ENCODE peak calls at places on chromosome 14, in four cellular contexts. One of them, this sample, is unnamed.

GRCh38 chr14:50062438-50063039 is 53.8 kb downstream of the VCPKMT start:
- DNase-seq in left ventricle myocardium inferior: no peak
- DNase-seq in cardiac muscle cell: peak; percentile 77
- DNase-seq in bronchial epithelial cell: peak; percentile 73
- DNase-seq in this sample: no peak

GRCh38 chr14:39469094-39469710 is 37.0 kb upstream of the FBXO33 start:
- DNase-seq in left ventricle myocardium inferior: no peak
- DNase-seq in cardiac muscle cell: peak; percentile 30
- DNase-seq in bronchial epithelial cell: no peak
- DNase-seq in this sample: no peak

GRCh38 chr14:52069617-52070431 is 965 bp upstream of the NID2 start:
- DNase-seq in left ventricle myocardium inferior: no peak
- DNase-seq in cardiac muscle cell: peak; percentile 74
- DNase-seq in bronchial epithelial cell: no peak
- DNase-seq in this sample: no peak

GRCh38 chr14:50834802-50835276 is 3.9 kb upstream of the NIN start:
- DNase-seq in left ventricle myocardium inferior: no peak
- DNase-seq in cardiac muscle cell: no peak
- DNase-seq in bronchial epithelial cell: no peak
- DNase-seq in this sample: no peak

GRCh38 chr14:93036652-93037341 is 78.9 kb downstream of the ITPK1 start:
- DNase-seq in left ventricle myocardium inferior: no peak
- DNase-seq in cardiac muscle cell: peak; percentile 70
- DNase-seq in bronchial epithelial cell: no peak
- DNase-seq in this sample: no peak

GRCh38 chr14:104666981-104667380 is 22.4 kb upstream of the INF2 start:
- DNase-seq in left ventricle myocardium inferior: no peak
- DNase-seq in cardiac muscle cell: no peak
- DNase-seq in bronchial epithelial cell: no peak
- DNase-seq in this sample: no peak

GRCh38 chr14:24307575-24308341 is at the start of gene CIDEB:
- DNase-seq in left ventricle myocardium inferior: peak; percentile 45
- DNase-seq in cardiac muscle cell: peak; percentile 63
- DNase-seq in bronchial epithelial cell: peak; percentile 40
- DNase-seq in this sample: peak; percentile 85

GRCh38 chr14:69049675-69050074 is 70.6 kb upstream of the ACTN1 start:
- DNase-seq in left ventricle myocardium inferior: no peak
- DNase-seq in cardiac muscle cell: peak; percentile 95
- DNase-seq in bronchial epithelial cell: peak; percentile 67
- DNase-seq in this sample: no peak

GRCh38 chr14:92846162-92846897 is 52.2 kb downstream of the GOLGA5 start:
- DNase-seq in left ventricle myocardium inferior: no peak
- DNase-seq in cardiac muscle cell: peak; percentile 86
- DNase-seq in bronchial epithelial cell: peak; percentile 95
- DNase-seq in this sample: no peak

GRCh38 chr14:26527095-26527494 is 70.7 kb downstream of the NOVA1 start:
- DNase-seq in left ventricle myocardium inferior: no peak
- DNase-seq in cardiac muscle cell: no peak
- DNase-seq in bronchial epithelial cell: peak; percentile 4
- DNase-seq in this sample: no peak

GRCh38 chr14:25150934-25151790 is 101.2 kb upstream of the STXBP6 start:
- DNase-seq in left ventricle myocardium inferior: no peak
- DNase-seq in cardiac muscle cell: peak; percentile 76
- DNase-seq in bronchial epithelial cell: peak; percentile 54
- DNase-seq in this sample: no peak

GRCh38 chr14:57634335-57634734 is 140.7 kb upstream of the CCDC198 start:
- DNase-seq in left ventricle myocardium inferior: no peak
- DNase-seq in cardiac muscle cell: no peak
- DNase-seq in bronchial epithelial cell: peak; percentile 4
- DNase-seq in this sample: no peak

GRCh38 chr14:104290058-104290667 is 151.8 kb downstream of the KIF26A start:
- DNase-seq in left ventricle myocardium inferior: peak; percentile 6
- DNase-seq in cardiac muscle cell: no peak
- DNase-seq in bronchial epithelial cell: no peak
- DNase-seq in this sample: peak; percentile 35

GRCh38 chr14:64411001-64411400 is 22.8 kb downstream of the MTHFD1 start:
- DNase-seq in left ventricle myocardium inferior: no peak
- DNase-seq in cardiac muscle cell: no peak
- DNase-seq in bronchial epithelial cell: no peak
- DNase-seq in this sample: no peak

GRCh38 chr14:65565948-65566347 is 153.4 kb downstream of the FUT8 start:
- DNase-seq in left ventricle myocardium inferior: no peak
- DNase-seq in cardiac muscle cell: peak; percentile 32
- DNase-seq in bronchial epithelial cell: no peak
- DNase-seq in this sample: no peak

GRCh38 chr14:49052516-49052915 is 533.7 kb downstream of the RPS29 start:
- DNase-seq in left ventricle myocardium inferior: no peak
- DNase-seq in cardiac muscle cell: no peak
- DNase-seq in bronchial epithelial cell: no peak
- DNase-seq in this sample: no peak

GRCh38 chr14:91963465-91963864 is 16.0 kb upstream of the FBLN5 start:
- DNase-seq in left ventricle myocardium inferior: no peak
- DNase-seq in cardiac muscle cell: peak; percentile 56
- DNase-seq in bronchial epithelial cell: peak; percentile 58
- DNase-seq in this sample: no peak

GRCh38 chr14:36452850-36453249 is 67.2 kb downstream of the NKX2-1 start:
- DNase-seq in left ventricle myocardium inferior: no peak
- DNase-seq in cardiac muscle cell: no peak
- DNase-seq in bronchial epithelial cell: no peak
- DNase-seq in this sample: no peak

GRCh38 chr14:72876710-72877063 is 17.2 kb downstream of the DPF3 start:
- DNase-seq in left ventricle myocardium inferior: no peak
- DNase-seq in cardiac muscle cell: no peak
- DNase-seq in bronchial epithelial cell: no peak
- DNase-seq in this sample: no peak

GRCh38 chr14:83207550-83207949 is 1673.9 kb upstream of the SEL1L start:
- DNase-seq in left ventricle myocardium inferior: no peak
- DNase-seq in cardiac muscle cell: no peak
- DNase-seq in bronchial epithelial cell: no peak
- DNase-seq in this sample: no peak

GRCh38 chr14:96037891-96038557 is 1.1 kb upstream of the C14orf132 start:
- DNase-seq in left ventricle myocardium inferior: peak; percentile 40
- DNase-seq in cardiac muscle cell: peak; percentile 78
- DNase-seq in bronchial epithelial cell: peak; percentile 75
- DNase-seq in this sample: peak; percentile 47

GRCh38 chr14:51566831-51567582 is 84.7 kb upstream of the FRMD6 start:
- DNase-seq in left ventricle myocardium inferior: no peak
- DNase-seq in cardiac muscle cell: no peak
- DNase-seq in bronchial epithelial cell: no peak
- DNase-seq in this sample: no peak

GRCh38 chr14:95133282-95133681 is 24.0 kb downstream of the DICER1 start:
- DNase-seq in left ventricle myocardium inferior: no peak
- DNase-seq in cardiac muscle cell: no peak
- DNase-seq in bronchial epithelial cell: no peak
- DNase-seq in this sample: no peak

GRCh38 chr14:92982941-92983340 is 60.0 kb downstream of the CHGA start:
- DNase-seq in left ventricle myocardium inferior: no peak
- DNase-seq in cardiac muscle cell: no peak
- DNase-seq in bronchial epithelial cell: peak; percentile 15
- DNase-seq in this sample: peak; percentile 15

GRCh38 chr14:49220492-49220891 is 365.7 kb downstream of the RPS29 start:
- DNase-seq in left ventricle myocardium inferior: no peak
- DNase-seq in cardiac muscle cell: no peak
- DNase-seq in bronchial epithelial cell: no peak
- DNase-seq in this sample: no peak

GRCh38 chr14:104358528-104359300 is 220.3 kb downstream of the KIF26A start:
- DNase-seq in left ventricle myocardium inferior: no peak
- DNase-seq in cardiac muscle cell: no peak
- DNase-seq in bronchial epithelial cell: no peak
- DNase-seq in this sample: peak; percentile 13

GRCh38 chr14:33198684-33199083 is 260.0 kb downstream of the NPAS3 start:
- DNase-seq in left ventricle myocardium inferior: no peak
- DNase-seq in cardiac muscle cell: no peak
- DNase-seq in bronchial epithelial cell: no peak
- DNase-seq in this sample: peak; percentile 16

GRCh38 chr14:59243174-59243573 is 54.7 kb downstream of the DAAM1 start:
- DNase-seq in left ventricle myocardium inferior: no peak
- DNase-seq in cardiac muscle cell: no peak
- DNase-seq in bronchial epithelial cell: no peak
- DNase-seq in this sample: no peak

GRCh38 chr14:104445832-104446381 is 133.7 kb upstream of the C14orf180 start:
- DNase-seq in left ventricle myocardium inferior: no peak
- DNase-seq in cardiac muscle cell: no peak
- DNase-seq in bronchial epithelial cell: no peak
- DNase-seq in this sample: peak; percentile 23

GRCh38 chr14:65224799-65225198 is 122.5 kb upstream of the MAX start:
- DNase-seq in left ventricle myocardium inferior: no peak
- DNase-seq in cardiac muscle cell: peak; percentile 46
- DNase-seq in bronchial epithelial cell: no peak
- DNase-seq in this sample: no peak

GRCh38 chr14:103551338-103551762 is 11.1 kb downstream of the BAG5 start:
- DNase-seq in left ventricle myocardium inferior: peak; percentile 79
- DNase-seq in cardiac muscle cell: peak; percentile 23
- DNase-seq in bronchial epithelial cell: no peak
- DNase-seq in this sample: peak; percentile 55

GRCh38 chr14:42556551-42556950 is 949.9 kb downstream of the LRFN5 start:
- DNase-seq in left ventricle myocardium inferior: no peak
- DNase-seq in cardiac muscle cell: no peak
- DNase-seq in bronchial epithelial cell: no peak
- DNase-seq in this sample: no peak

GRCh38 chr14:29584992-29585391 is 342.7 kb downstream of the PRKD1 start:
- DNase-seq in left ventricle myocardium inferior: peak; percentile 29
- DNase-seq in cardiac muscle cell: peak; percentile 93
- DNase-seq in bronchial epithelial cell: peak; percentile 21
- DNase-seq in this sample: peak; percentile 81

GRCh38 chr14:77140937-77141591 is 527 bp downstream of the ZDHHC22 start:
- DNase-seq in left ventricle myocardium inferior: no peak
- DNase-seq in cardiac muscle cell: peak; percentile 40
- DNase-seq in bronchial epithelial cell: no peak
- DNase-seq in this sample: no peak
- H3K27me3 ChIP-seq in left ventricle myocardium inferior: peaks cover 100% of the 10 kb centered on the region
- H3K27me3 ChIP-seq in cardiac muscle cell: peaks cover 76% of the 10 kb centered on the region
- H3K27me3 ChIP-seq in bronchial epithelial cell: peaks cover 41% of the 10 kb centered on the region
- H3K27me3 ChIP-seq in this sample: peaks cover 19% of the 10 kb centered on the region

DNA sequence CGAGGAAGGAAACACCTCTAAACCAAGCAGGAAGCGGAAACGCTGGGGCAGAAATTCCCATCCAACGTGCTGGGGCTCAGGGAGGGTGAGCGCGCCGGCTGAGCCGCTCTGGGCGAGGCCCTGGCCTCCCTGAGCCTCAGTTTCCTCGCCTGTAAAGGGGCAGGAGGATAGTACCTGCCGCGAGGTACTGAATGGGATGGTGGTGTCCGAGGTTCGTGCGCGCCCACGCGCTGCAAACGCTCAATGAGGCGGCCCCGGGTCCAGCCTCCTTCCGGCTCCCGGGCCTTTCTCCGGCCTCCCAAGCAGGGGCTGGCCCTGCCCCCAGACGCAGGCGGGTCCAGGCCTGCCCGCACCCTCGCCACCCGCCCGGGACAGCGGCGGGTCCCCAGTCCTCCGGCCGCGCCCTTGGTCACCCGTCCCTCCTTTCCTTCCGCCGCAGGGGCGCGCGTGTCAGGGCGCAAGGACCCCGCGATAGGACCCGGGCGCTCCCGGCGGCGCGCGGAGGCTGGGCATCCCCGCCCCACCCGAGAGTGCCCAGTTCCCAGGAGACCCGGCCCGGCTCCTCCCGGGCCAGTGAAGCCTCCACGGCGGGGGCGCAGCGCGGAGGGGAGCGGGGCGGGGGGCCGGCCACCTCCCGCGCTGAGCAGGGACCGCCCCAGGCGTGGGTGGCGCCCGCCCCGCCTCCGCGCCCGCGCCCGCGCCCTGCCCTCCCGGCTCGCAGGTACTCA is 533 bp downstream of the BEGAIN start:
- DNase-seq in left ventricle myocardium inferior: peak; percentile 14
- DNase-seq in cardiac muscle cell: peak; percentile 38
- DNase-seq in bronchial epithelial cell: peak; percentile 65
- DNase-seq in this sample: no peak
- H3K27me3 ChIP-seq in left ventricle myocardium inferior: peaks cover 74% of the 10 kb centered on the region
- H3K27me3 ChIP-seq in cardiac muscle cell: peaks cover 71% of the 10 kb centered on the region
- H3K27me3 ChIP-seq in bronchial epithelial cell: peaks cover 5% of the 10 kb centered on the region
- H3K27me3 ChIP-seq in this sample: no peaks in the 10 kb centered on the region

DNA sequence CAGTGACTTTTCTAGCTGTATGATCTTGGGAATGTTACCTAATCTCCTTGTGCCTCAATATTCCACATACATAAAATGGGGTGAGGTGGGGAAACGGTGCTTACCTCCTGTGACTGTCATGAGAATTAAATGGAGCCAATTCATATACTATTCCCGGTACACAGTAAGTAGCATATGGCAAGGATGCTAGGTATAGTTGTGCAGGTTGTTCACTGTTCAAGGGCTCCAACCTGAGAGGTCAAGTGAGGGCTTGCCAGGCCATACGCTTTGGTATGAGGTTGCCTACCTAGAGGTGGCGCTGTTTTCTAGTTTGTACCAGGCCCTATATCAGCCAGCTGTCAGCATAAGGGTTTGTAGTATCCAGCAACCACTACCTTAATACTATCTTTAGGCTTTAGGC is 3.6 kb upstream of the BATF start:
- DNase-seq in left ventricle myocardium inferior: no peak
- DNase-seq in cardiac muscle cell: peak; percentile 28
- DNase-seq in bronchial epithelial cell: peak; percentile 41
- DNase-seq in this sample: no peak
- H3K27me3 ChIP-seq in left ventricle myocardium inferior: peaks cover 27% of the 10 kb centered on the region
- H3K27me3 ChIP-seq in cardiac muscle cell: no peaks in the 10 kb centered on the region
- H3K27me3 ChIP-seq in bronchial epithelial cell: no peaks in the 10 kb centered on the region
- H3K27me3 ChIP-seq in this sample: no peaks in the 10 kb centered on the region

GRCh38 chr14:97780804-97781203 is 983.6 kb downstream of the VRK1 start:
- DNase-seq in left ventricle myocardium inferior: no peak
- DNase-seq in cardiac muscle cell: no peak
- DNase-seq in bronchial epithelial cell: no peak
- DNase-seq in this sample: no peak

GRCh38 chr14:97781961-97782360 is 984.8 kb downstream of the VRK1 start:
- DNase-seq in left ventricle myocardium inferior: no peak
- DNase-seq in cardiac muscle cell: no peak
- DNase-seq in bronchial epithelial cell: no peak
- DNase-seq in this sample: no peak

GRCh38 chr14:97779140-97779539 is 982.0 kb downstream of the VRK1 start:
- DNase-seq in left ventricle myocardium inferior: no peak
- DNase-seq in cardiac muscle cell: no peak
- DNase-seq in bronchial epithelial cell: no peak
- DNase-seq in this sample: no peak

GRCh38 chr14:97785495-97785894 is 988.3 kb downstream of the VRK1 start:
- DNase-seq in left ventricle myocardium inferior: no peak
- DNase-seq in cardiac muscle cell: no peak
- DNase-seq in bronchial epithelial cell: no peak
- DNase-seq in this sample: no peak

DNA sequence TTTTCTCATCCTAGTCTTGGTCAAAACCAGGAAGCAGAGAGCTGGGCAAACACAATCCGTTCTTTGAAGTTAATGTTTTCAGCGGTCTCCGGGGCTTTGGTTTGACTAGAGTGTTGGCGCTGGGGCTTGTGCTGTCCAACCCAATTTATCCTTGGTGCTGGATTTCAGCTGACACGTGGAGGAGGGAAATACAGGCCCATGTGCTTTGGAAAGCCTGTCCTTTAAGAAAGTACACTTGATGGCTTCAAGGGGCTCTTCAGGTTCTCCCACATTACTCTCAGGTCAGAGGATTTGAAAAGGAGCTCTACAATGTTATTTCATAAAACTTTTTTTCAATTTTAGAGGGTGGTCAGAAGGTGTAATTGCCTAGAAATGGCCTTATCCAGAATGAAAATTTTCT is 985.8 kb downstream of the VRK1 start:
- DNase-seq in left ventricle myocardium inferior: no peak
- DNase-seq in cardiac muscle cell: no peak
- DNase-seq in bronchial epithelial cell: no peak
- DNase-seq in this sample: no peak
- H3K27me3 ChIP-seq in left ventricle myocardium inferior: peaks cover 16% of the 10 kb centered on the region
- H3K27me3 ChIP-seq in cardiac muscle cell: no peaks in the 10 kb centered on the region
- H3K27me3 ChIP-seq in bronchial epithelial cell: no peaks in the 10 kb centered on the region
- H3K27me3 ChIP-seq in this sample: no peaks in the 10 kb centered on the region

This sample was measured in right lobe of liver.